ENCODE peak calls at places on chromosomes 12 and 14, in nine cellular contexts. One of them, this sample, is unnamed.

GRCh38 chr14:54881235-54881760 is 21.3 kb downstream of the GCH1 start:
- DNase-seq in GM06990: peak
- DNase-seq in D341Med: no peak
- DNase-seq in activated T-cell treated with anti-CD3 and anti-CD28 coated beads, Interleukin-2, amount 50 U/mL, for 48 hours: peak
- DNase-seq in NCI-H146: no peak
- DNase-seq in HTR-8/SVneo: no peak
- DNase-seq in neural crest cell: no peak
- DNase-seq in ELR: peak
- DNase-seq in AML-193: peak
- DNase-seq in this sample: peak

GRCh38 chr14:31968107-31968810 is 108.8 kb upstream of the ARHGAP5 start:
- DNase-seq in GM06990: no peak
- DNase-seq in D341Med: no peak
- DNase-seq in activated T-cell treated with anti-CD3 and anti-CD28 coated beads, Interleukin-2, amount 50 U/mL, for 48 hours: no peak
- DNase-seq in NCI-H146: no peak
- DNase-seq in HTR-8/SVneo: no peak
- DNase-seq in neural crest cell: no peak
- DNase-seq in ELR: no peak
- DNase-seq in AML-193: no peak
- DNase-seq in this sample: peak

GRCh38 chr12:58787021-58787760 is 133.1 kb downstream of the LRIG3 start:
- DNase-seq in GM06990: no peak
- DNase-seq in D341Med: no peak
- DNase-seq in activated T-cell treated with anti-CD3 and anti-CD28 coated beads, Interleukin-2, amount 50 U/mL, for 48 hours: no peak
- DNase-seq in NCI-H146: no peak
- DNase-seq in HTR-8/SVneo: no peak
- DNase-seq in neural crest cell: no peak
- DNase-seq in ELR: no peak
- DNase-seq in AML-193: no peak
- DNase-seq in this sample: no peak

GRCh38 chr14:92439551-92440344 is 73.8 kb upstream of the RIN3 start:
- DNase-seq in GM06990: peak
- DNase-seq in D341Med: no peak
- DNase-seq in activated T-cell treated with anti-CD3 and anti-CD28 coated beads, Interleukin-2, amount 50 U/mL, for 48 hours: no peak
- DNase-seq in NCI-H146: no peak
- DNase-seq in HTR-8/SVneo: no peak
- DNase-seq in neural crest cell: no peak
- DNase-seq in ELR: no peak
- DNase-seq in AML-193: no peak
- DNase-seq in this sample: peak

GRCh38 chr14:105398726-105399440 is 545 bp downstream of the TEX22 start:
- DNase-seq in GM06990: no peak
- DNase-seq in D341Med: no peak
- DNase-seq in activated T-cell treated with anti-CD3 and anti-CD28 coated beads, Interleukin-2, amount 50 U/mL, for 48 hours: no peak
- DNase-seq in NCI-H146: peak
- DNase-seq in HTR-8/SVneo: no peak
- DNase-seq in neural crest cell: no peak
- DNase-seq in ELR: peak
- DNase-seq in AML-193: peak
- DNase-seq in this sample: peak

GRCh38 chr14:98144964-98145363 is 1127.0 kb downstream of the BCL11B start:
- DNase-seq in GM06990: no peak
- DNase-seq in D341Med: no peak
- DNase-seq in activated T-cell treated with anti-CD3 and anti-CD28 coated beads, Interleukin-2, amount 50 U/mL, for 48 hours: no peak
- DNase-seq in NCI-H146: no peak
- DNase-seq in HTR-8/SVneo: no peak
- DNase-seq in neural crest cell: no peak
- DNase-seq in ELR: no peak
- DNase-seq in AML-193: no peak
- DNase-seq in this sample: no peak

GRCh38 chr14:105424861-105425260 is 5.2 kb downstream of the MTA1 start:
- DNase-seq in GM06990: no peak
- DNase-seq in D341Med: no peak
- DNase-seq in activated T-cell treated with anti-CD3 and anti-CD28 coated beads, Interleukin-2, amount 50 U/mL, for 48 hours: no peak
- DNase-seq in NCI-H146: no peak
- DNase-seq in HTR-8/SVneo: no peak
- DNase-seq in neural crest cell: no peak
- DNase-seq in ELR: no peak
- DNase-seq in AML-193: no peak
- DNase-seq in this sample: no peak

GRCh38 chr12:51771008-51771407 is 77.5 kb downstream of the FIGNL2 start:
- DNase-seq in GM06990: no peak
- DNase-seq in D341Med: no peak
- DNase-seq in activated T-cell treated with anti-CD3 and anti-CD28 coated beads, Interleukin-2, amount 50 U/mL, for 48 hours: no peak
- DNase-seq in NCI-H146: no peak
- DNase-seq in HTR-8/SVneo: no peak
- DNase-seq in neural crest cell: no peak
- DNase-seq in ELR: no peak
- DNase-seq in AML-193: no peak
- DNase-seq in this sample: no peak

GRCh38 chr12:4355843-4356327 is 23.6 kb downstream of the FGF23 start:
- DNase-seq in GM06990: no peak
- DNase-seq in D341Med: peak
- DNase-seq in activated T-cell treated with anti-CD3 and anti-CD28 coated beads, Interleukin-2, amount 50 U/mL, for 48 hours: peak
- DNase-seq in NCI-H146: peak
- DNase-seq in HTR-8/SVneo: no peak
- DNase-seq in neural crest cell: peak
- DNase-seq in ELR: peak
- DNase-seq in AML-193: peak
- DNase-seq in this sample: peak

GRCh38 chr14:58637391-58638230 is at the start of gene DACT1:
- DNase-seq in GM06990: peak
- DNase-seq in D341Med: peak
- DNase-seq in activated T-cell treated with anti-CD3 and anti-CD28 coated beads, Interleukin-2, amount 50 U/mL, for 48 hours: peak
- DNase-seq in NCI-H146: peak
- DNase-seq in HTR-8/SVneo: peak
- DNase-seq in neural crest cell: peak
- DNase-seq in ELR: peak
- DNase-seq in AML-193: no peak
- DNase-seq in this sample: peak

GRCh38 chr12:104971276-104971675 is 13.2 kb upstream of the SLC41A2 start:
- DNase-seq in GM06990: no peak
- DNase-seq in D341Med: no peak
- DNase-seq in activated T-cell treated with anti-CD3 and anti-CD28 coated beads, Interleukin-2, amount 50 U/mL, for 48 hours: no peak
- DNase-seq in NCI-H146: no peak
- DNase-seq in HTR-8/SVneo: no peak
- DNase-seq in neural crest cell: no peak
- DNase-seq in ELR: peak
- DNase-seq in AML-193: no peak
- DNase-seq in this sample: no peak

GRCh38 chr14:106556665-106557289 is 1030.4 kb downstream of the TMEM121 start:
- DNase-seq in GM06990: peak
- DNase-seq in D341Med: peak
- DNase-seq in activated T-cell treated with anti-CD3 and anti-CD28 coated beads, Interleukin-2, amount 50 U/mL, for 48 hours: peak
- DNase-seq in NCI-H146: peak
- DNase-seq in HTR-8/SVneo: no peak
- DNase-seq in neural crest cell: no peak
- DNase-seq in ELR: no peak
- DNase-seq in AML-193: peak
- DNase-seq in this sample: peak